ENCODE peak calls at places on chromosomes 11 and 22, in four cellular contexts. E, W, I and C are unnamed samples. For H3K36me3, the result is how much of the 10 kb centered on the place peaks cover.

GRCh38 chr11:63937713-63938480 is 905 bp upstream of the NAA40 start:
- DNase-seq in W (peak), I (no peak), E (no peak), C (no peak)

GRCh38 chr22:39960791-39961746 is 872 bp downstream of the TMA7B start:
- DNase-seq in W (peak), E (no peak), I (peak), C (peak)

GRCh38 chr22:22687638-22688500 is 43.5 kb downstream of the GGTLC2 start:
- DNase-seq in E (no peak), W (no peak), I (peak), C (peak)

GRCh38 chr11:127919206-127920000 is 668.0 kb downstream of the ETS1 start:
- DNase-seq in W (no peak), I (no peak), E (no peak), C (no peak)

GRCh38 chr11:119783466-119784400 is 54.7 kb upstream of the NECTIN1 start:
- DNase-seq in W (peak), E (no peak), I (no peak), C (no peak)

GRCh38 chr11:110907629-110908028 is 195.4 kb upstream of the ARHGAP20 start:
- DNase-seq in W (no peak), I (peak), E (no peak), C (peak)

GRCh38 chr11:16841984-16842383 is 103.5 kb downstream of the C11orf58 start:
- DNase-seq in W (no peak), I (no peak), E (no peak), C (no peak)

GRCh38 chr22:49996532-49997220 is 15.9 kb downstream of the IL17REL start:
- DNase-seq in E (no peak), I (no peak), W (no peak), C (no peak)

GRCh38 chr11:120509346-120510053 is 2.0 kb upstream of the GRIK4 start:
- DNase-seq in E (no peak), W (peak), I (no peak), C (no peak)

GRCh38 chr11:24679686-24680318 is 182.9 kb downstream of the LUZP2 start:
- DNase-seq in I (no peak), W (no peak), E (no peak), C (no peak)

GRCh38 chr11:68498313-68498712 is 37.8 kb downstream of the PPP6R3 start:
- DNase-seq in I (no peak), E (no peak), W (no peak), C (peak)

GRCh38 chr22:26068571-26068970 is 100.7 kb upstream of the SEZ6L start:
- DNase-seq in E (no peak), I (no peak), W (no peak), C (no peak)

GRCh38 chr22:36461665-36462474 is 19.6 kb downstream of the TXN2 start:
- DNase-seq in W (no peak), I (no peak), E (no peak), C (peak)

GRCh38 chr22:20582520-20583361 is 75.3 kb downstream of the MED15 start:
- DNase-seq in W (peak), I (no peak), E (no peak), C (no peak)

GRCh38 chr22:20583471-20583922 is 76.1 kb downstream of the MED15 start:
- DNase-seq in I (no peak), E (no peak), W (peak), C (no peak)

GRCh38 chr22:20584872-20585639 is 77.6 kb downstream of the MED15 start:
- DNase-seq in I (no peak), W (peak), E (no peak), C (no peak)

GRCh38 chr22:20585640-20586402 is 78.4 kb downstream of the MED15 start:
- DNase-seq in E (no peak), W (peak), I (no peak), C (peak)

GRCh38 chr22:20584029-20584871 is 76.8 kb downstream of the MED15 start:
- DNase-seq in W (peak), I (no peak), E (no peak), C (no peak)
- H3K36me3 ChIP-seq in W (half or more), I (under half), E (under half), C (under half)

GRCh38 chr11:62547691-62548281 is 1.2 kb upstream of the AHNAK start:
- DNase-seq in W (no peak), I (no peak), E (no peak), C (no peak)

GRCh38 chr11:62545437-62546243 is 966 bp downstream of the AHNAK start:
- DNase-seq in I (peak), E (no peak), W (peak), C (peak)

GRCh38 chr11:62546937-62547625 is 475 bp upstream of the AHNAK start:
- DNase-seq in I (no peak), E (no peak), W (no peak), C (no peak)

GRCh38 chr11:62544521-62545436 is 1.8 kb downstream of the AHNAK start:
- DNase-seq in I (peak), E (no peak), W (no peak), C (no peak)

GRCh38 chr11:62546244-62546936 is at the start of gene AHNAK:
- DNase-seq in I (peak), W (peak), E (no peak), C (peak)
- TF ChIP-seq POLR2A in I (peak), W (peak), E (peak), C (peak)

DNA sequence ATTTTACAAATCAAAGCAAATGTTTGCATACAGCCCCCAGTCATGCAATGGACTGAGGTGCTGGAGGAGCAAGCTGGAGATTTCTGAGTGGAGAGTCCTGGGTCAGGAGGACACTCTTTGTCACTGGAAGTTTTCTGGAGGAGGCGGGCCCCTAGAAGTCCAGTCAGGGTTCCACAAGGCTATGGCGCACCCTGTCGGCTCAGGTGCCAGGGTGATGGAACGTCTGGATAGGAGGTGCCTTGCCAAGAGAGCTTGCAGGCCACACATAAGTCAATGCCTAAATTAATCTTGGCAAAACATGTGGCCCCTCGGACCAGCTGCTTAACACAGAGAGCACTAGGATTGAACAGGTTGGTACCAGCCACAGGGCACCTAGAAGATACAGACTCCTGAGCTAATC is 174.7 kb upstream of the CADM1 start:
- DNase-seq in W (no peak), I (peak), E (no peak), C (no peak)
- TF ChIP-seq CTCF in W (no peak), I (no peak), E (no peak), C (no peak)

GRCh38 chr11:19229671-19230070 is 11.1 kb downstream of the E2F8 start:
- DNase-seq in W (no peak), E (no peak), I (no peak), C (no peak)

GRCh38 chr11:19226378-19227195 is 14.2 kb downstream of the E2F8 start:
- DNase-seq in I (no peak), E (no peak), W (no peak), C (no peak)

GRCh38 chr11:19228956-19229355 is 11.8 kb downstream of the E2F8 start:
- DNase-seq in E (no peak), W (no peak), I (no peak), C (no peak)

GRCh38 chr11:19225123-19225522 is 15.6 kb downstream of the E2F8 start:
- DNase-seq in E (no peak), W (no peak), I (no peak), C (no peak)

DNA sequence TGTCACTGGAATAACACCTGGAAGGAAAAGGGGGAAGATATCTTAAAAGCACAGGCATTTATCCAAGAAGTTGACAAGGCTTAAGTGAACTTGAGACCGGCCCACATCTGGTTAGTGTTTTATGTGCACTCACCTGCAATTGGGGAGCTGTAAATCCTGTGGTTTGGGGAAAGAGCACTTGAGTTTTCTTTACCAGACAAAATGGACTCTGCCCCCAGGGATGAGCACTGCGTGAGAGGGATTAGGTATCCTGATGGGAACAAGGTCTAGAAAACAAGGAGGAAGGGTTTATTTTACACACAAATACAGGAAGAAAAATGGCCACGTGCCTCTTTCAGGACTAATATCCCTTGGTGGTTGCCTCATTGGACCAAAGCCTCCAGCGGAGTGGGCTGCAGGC is 15.1 kb downstream of the E2F8 start:
- DNase-seq in W (no peak), I (no peak), E (no peak), C (no peak)
- H3K36me3 ChIP-seq in W (half or more), I (under half), E (under half), C (under half)

DNA sequence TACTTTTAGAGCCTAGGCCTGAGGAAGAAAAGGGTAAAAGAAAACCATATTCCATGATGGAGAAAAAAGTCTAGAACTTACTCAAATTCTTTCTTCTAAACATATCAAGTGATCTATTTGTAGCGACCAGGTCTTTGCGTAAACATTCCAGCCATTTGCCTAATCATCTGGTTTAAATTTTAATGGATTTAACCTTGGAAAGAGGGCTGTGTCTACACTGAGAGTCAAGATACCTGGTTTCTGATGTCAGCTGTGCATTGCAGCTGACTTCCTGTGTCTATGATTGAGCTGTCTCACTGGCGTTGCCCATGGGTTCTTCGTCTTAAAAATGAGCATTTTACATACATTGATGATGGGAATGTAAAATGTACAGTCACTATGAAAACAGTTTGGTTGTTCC is 10.0 kb upstream of the TMEM123 start:
- DNase-seq in W (no peak), I (no peak), E (no peak), C (no peak)
- TF ChIP-seq POLR2A in W (no peak), I (no peak), E (no peak), C (no peak)

GRCh38 chr11:57546869-57547518 is 9.6 kb downstream of the SMTNL1 start:
- DNase-seq in E (no peak), W (no peak), I (no peak), C (peak)
- TF ChIP-seq CTCF in E (no peak), W (no peak), I (no peak), C (no peak)

DNA sequence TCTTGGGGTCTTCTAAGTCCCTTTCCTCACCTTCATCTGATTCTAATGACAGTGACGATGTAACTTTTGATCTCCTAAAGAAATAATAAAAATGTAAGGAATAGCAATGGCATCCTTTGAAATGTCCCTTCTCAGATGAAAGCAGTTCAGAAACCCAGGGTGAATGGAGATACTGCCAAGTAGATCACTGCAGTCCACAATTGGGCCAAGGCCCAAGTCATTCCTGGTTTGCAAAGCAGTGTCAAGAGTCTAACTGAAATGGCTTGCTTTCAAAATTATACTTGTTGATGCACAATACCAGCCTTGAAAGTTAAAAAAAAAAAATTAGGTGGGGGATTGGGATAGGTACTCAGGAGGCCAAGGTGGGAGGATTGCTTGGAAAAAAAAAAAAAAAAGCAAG is 20.4 kb downstream of the ASCC2 start:
- DNase-seq in I (no peak), W (no peak), E (no peak), C (peak)
- H3K36me3 ChIP-seq in I (under half), W (half or more), E (under half), C (under half)